ENCODE peak calls at places on chromosomes 12 and 14, in five cellular contexts. S, G, F, N and X are unnamed samples.

GRCh38 chr14:97298775-97299174 is 501.6 kb downstream of the VRK1 start:
- DNase-seq in S (no peak), G (no peak), F (no peak), N (no peak), X (no peak)

GRCh38 chr12:51926064-51926632 is 18.8 kb downstream of the ACVRL1 start:
- DNase-seq in S (no peak), G (no peak), F (no peak), N (no peak), X (no peak)

GRCh38 chr12:124341645-124342069 is 46.8 kb downstream of the RFLNA start:
- DNase-seq in S (no peak), G (no peak), F (no peak), N (no peak), X (no peak)

GRCh38 chr12:93976024-93976423 is 172.4 kb upstream of the PLXNC1 start:
- DNase-seq in S (no peak), G (no peak), F (no peak), N (no peak), X (no peak)

GRCh38 chr14:96827310-96827709 is 30.1 kb downstream of the VRK1 start:
- DNase-seq in S (no peak), G (no peak), F (no peak), N (no peak), X (no peak)

GRCh38 chr12:93226356-93226755 is 151.4 kb upstream of the NUDT4 start:
- DNase-seq in S (no peak), G (no peak), F (no peak), N (no peak), X (peak; percentile 8)

GRCh38 chr14:51398898-51399297 is 158.9 kb downstream of the TMX1 start:
- DNase-seq in S (no peak), G (no peak), F (no peak), N (peak; percentile 93), X (peak; percentile 77)

GRCh38 chr12:8894378-8894777 is 19.9 kb upstream of the PHC1 start:
- DNase-seq in S (no peak), G (no peak), F (no peak), N (no peak), X (no peak)

GRCh38 chr14:103097244-103097993 is 2.9 kb downstream of the EXOC3L4 start:
- DNase-seq in S (no peak), G (no peak), F (no peak), N (no peak), X (no peak)

GRCh38 chr14:85296466-85297210 is 233.3 kb upstream of the FLRT2 start:
- DNase-seq in S (no peak), G (no peak), F (no peak), N (peak; percentile 70), X (peak; percentile 68)

GRCh38 chr14:53894456-53894855 is 62.2 kb downstream of the BMP4 start:
- DNase-seq in S (no peak), G (no peak), F (no peak), N (peak; percentile 27), X (peak; percentile 71)

GRCh38 chr12:83818888-83819287 is 1093.7 kb downstream of the SLC6A15 start:
- DNase-seq in S (no peak), G (peak; percentile 37), F (no peak), N (peak; percentile 70), X (no peak)

GRCh38 chr12:131263626-131264025 is 309.9 kb downstream of the ADGRD1 start:
- DNase-seq in S (peak; percentile 56), G (no peak), F (no peak), N (no peak), X (no peak)

GRCh38 chr12:98741615-98742265 is 96.7 kb downstream of the APAF1 start:
- DNase-seq in S (no peak), G (no peak), F (no peak), N (no peak), X (no peak)

GRCh38 chr14:89484445-89484844 is 67.4 kb upstream of the FOXN3 start:
- DNase-seq in S (peak; percentile 72), G (no peak), F (no peak), N (no peak), X (no peak)

GRCh38 chr12:11879306-11879705 is 191.4 kb upstream of the BCL2L14 start:
- DNase-seq in S (no peak), G (no peak), F (no peak), N (no peak), X (no peak)

GRCh38 chr14:79825046-79825521 is 386.2 kb downstream of the DIO2 start:
- DNase-seq in S (no peak), G (peak; percentile 47), F (no peak), N (no peak), X (no peak)

GRCh38 chr12:124738636-124739467 is 124.8 kb downstream of the SCARB1 start:
- DNase-seq in S (no peak), G (no peak), F (no peak), N (peak; percentile 79), X (peak; percentile 75)

GRCh38 chr14:93332032-93332852 is 594 bp downstream of the BTBD7 start:
- DNase-seq in S (peak; percentile 93), G (peak; percentile 66), F (peak; percentile 39), N (no peak), X (peak; percentile 9)

GRCh38 chr14:91328313-91329050 is 84.0 kb upstream of the GPR68 start:
- DNase-seq in S (peak; percentile 74), G (no peak), F (no peak), N (no peak), X (no peak)

GRCh38 chr12:59626382-59626781 is 30.6 kb downstream of the SLC16A7 start:
- DNase-seq in S (no peak), G (no peak), F (no peak), N (no peak), X (peak; percentile 60)

GRCh38 chr14:46063872-46064271 is 587.7 kb downstream of the RPL10L start:
- DNase-seq in S (no peak), G (no peak), F (no peak), N (no peak), X (no peak)

GRCh38 chr12:7017870-7018349 is 366 bp downstream of the LPCAT3 start:
- DNase-seq in S (no peak), G (no peak), F (no peak), N (peak; percentile 4), X (no peak)

GRCh38 chr12:43210437-43211197 is 341.4 kb downstream of the ADAMTS20 start:
- DNase-seq in S (no peak), G (no peak), F (no peak), N (peak; percentile 83), X (peak; percentile 13)

GRCh38 chr12:86666311-86666710 is 410.1 kb upstream of the MGAT4C start:
- DNase-seq in S (no peak), G (no peak), F (no peak), N (no peak), X (no peak)

GRCh38 chr12:128455849-128456248 is 188.9 kb downstream of the TMEM132C start:
- DNase-seq in S (no peak), G (no peak), F (no peak), N (no peak), X (no peak)

GRCh38 chr14:54696998-54697397 is 130.1 kb downstream of the SAMD4A start:
- DNase-seq in S (no peak), G (no peak), F (no peak), N (no peak), X (no peak)

GRCh38 chr14:99271951-99272668 is at the start of gene BCL11B:
- DNase-seq in S (peak; percentile 89), G (peak; percentile 38), F (peak; percentile 77), N (peak; percentile 87), X (peak; percentile 57)
- TF ChIP-seq CTCF in S (no peak), G (peak; percentile 28), F (peak; percentile 41), N (peak; percentile 72), X (peak; percentile 66)

GRCh38 chr12:132427177-132427725 is 62.7 kb upstream of the FBRSL1 start:
- DNase-seq in S (no peak), G (peak; percentile 81), F (no peak), N (no peak), X (no peak)

GRCh38 chr12:132428872-132429121 is 61.2 kb upstream of the FBRSL1 start:
- DNase-seq in S (no peak), G (no peak), F (no peak), N (no peak), X (no peak)

GRCh38 chr12:132429122-132429931 is 60.6 kb upstream of the FBRSL1 start:
- DNase-seq in S (no peak), G (peak; percentile 95), F (no peak), N (no peak), X (no peak)

GRCh38 chr12:132426349-132427176 is 63.4 kb upstream of the FBRSL1 start:
- DNase-seq in S (no peak), G (peak; percentile 69), F (no peak), N (no peak), X (no peak)

GRCh38 chr12:132427999-132428871 is 61.7 kb upstream of the FBRSL1 start:
- DNase-seq in S (no peak), G (peak; percentile 86), F (no peak), N (no peak), X (no peak)
- TF ChIP-seq CTCF in S (no peak), G (no peak), F (no peak), N (no peak), X (no peak)

DNA sequence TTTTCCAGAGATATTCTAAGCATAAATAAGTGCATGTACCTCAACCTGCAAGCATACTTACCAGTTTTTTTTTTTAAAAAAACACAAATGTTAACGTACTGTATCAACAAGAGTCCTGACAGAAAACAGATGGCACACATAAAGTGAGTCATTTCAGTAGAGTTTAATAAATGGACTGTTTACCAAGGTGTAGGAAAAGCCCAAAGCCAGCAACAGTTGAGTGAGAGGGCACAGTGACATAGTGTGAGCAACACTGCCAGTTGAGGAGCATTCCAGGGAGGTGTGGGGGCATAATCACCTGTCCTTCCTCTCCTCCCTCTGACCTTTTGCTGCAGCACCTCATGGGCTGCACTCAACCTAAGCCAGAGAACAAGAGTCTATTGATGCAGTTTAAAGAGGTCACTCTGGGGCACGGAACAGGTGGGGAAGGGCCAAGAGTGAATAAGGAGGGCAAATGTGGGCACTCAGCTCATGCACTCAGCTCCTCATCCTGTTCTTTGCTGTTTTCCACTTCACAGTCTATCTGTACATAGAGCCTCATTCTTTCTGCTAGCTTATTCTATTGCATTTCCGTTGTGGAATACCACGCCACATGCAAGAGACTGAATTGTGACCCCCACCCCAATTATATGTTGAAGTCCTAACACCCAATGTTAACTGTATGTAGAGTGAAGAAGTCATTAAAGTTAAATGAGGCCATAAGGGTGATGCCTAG is 29.3 kb downstream of the DHRS2 start:
- DNase-seq in S (no peak), G (no peak), F (no peak), N (no peak), X (no peak)
- TF ChIP-seq CTCF in S (no peak), G (no peak), F (no peak), N (no peak), X (no peak)

GRCh38 chr12:104182621-104183378 is 32.8 kb upstream of the TXNRD1 start:
- DNase-seq in S (no peak), G (no peak), F (no peak), N (peak; percentile 15), X (no peak)

GRCh38 chr12:104180389-104180788 is 35.2 kb upstream of the TXNRD1 start:
- DNase-seq in S (no peak), G (no peak), F (no peak), N (peak; percentile 11), X (no peak)

GRCh38 chr12:104182144-104182543 is 33.4 kb upstream of the TXNRD1 start:
- DNase-seq in S (no peak), G (peak; percentile 88), F (no peak), N (peak; percentile 82), X (peak; percentile 72)

GRCh38 chr12:104181313-104181712 is 34.3 kb upstream of the TXNRD1 start:
- DNase-seq in S (no peak), G (no peak), F (no peak), N (peak; percentile 44), X (peak; percentile 25)

DNA sequence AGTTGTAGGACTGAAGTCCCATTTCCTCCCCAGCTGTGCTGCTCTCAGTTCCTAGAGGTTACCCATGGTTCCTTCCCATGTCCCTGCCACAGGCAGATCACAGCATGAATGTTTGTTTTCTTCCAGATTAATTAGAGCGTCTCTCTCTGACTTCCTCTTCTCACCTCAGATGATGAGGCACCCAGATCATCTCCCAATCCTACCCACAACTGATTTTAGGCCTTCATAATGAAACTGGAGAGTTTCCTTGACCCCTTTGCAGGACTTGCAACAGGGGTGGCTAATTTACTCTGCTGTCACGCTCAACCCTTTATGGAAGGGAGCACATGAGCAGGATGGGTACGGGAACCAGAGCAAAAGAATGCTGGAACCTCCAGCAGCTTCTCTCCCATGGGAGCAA is 32.1 kb upstream of the TXNRD1 start:
- DNase-seq in S (no peak), G (no peak), F (no peak), N (no peak), X (no peak)
- TF ChIP-seq CTCF in S (no peak), G (no peak), F (no peak), N (no peak), X (no peak)